ENCODE peak calls at places on chromosomes 2 and 18, in nine cellular contexts. One of them, this sample, is unnamed.

GRCh38 chr18:4544131-4544530 is 89.0 kb upstream of the DLGAP1 start:
- DNase-seq in astrocyte of the spinal cord: peak
- DNase-seq in activated naive CD8-positive, alpha-beta T cell treated with anti-CD3 and anti-CD28 coated beads for 36 hours: no peak
- DNase-seq in LoVo: peak
- DNase-seq in naive thymus-derived CD8-positive, alpha-beta T cell: no peak
- DNase-seq in AG10803: no peak
- DNase-seq in cardiac fibroblast: peak
- DNase-seq in A549: peak
- DNase-seq in NCI-H1417: no peak
- DNase-seq in this sample: no peak

GRCh38 chr2:38526195-38526594 is 76.5 kb downstream of the HNRNPLL start:
- DNase-seq in AG10803: peak
- DNase-seq in astrocyte of the spinal cord: no peak
- DNase-seq in A549: no peak
- DNase-seq in cardiac fibroblast: peak
- DNase-seq in NCI-H1417: no peak
- DNase-seq in LoVo: no peak
- DNase-seq in activated naive CD8-positive, alpha-beta T cell treated with anti-CD3 and anti-CD28 coated beads for 36 hours: no peak
- DNase-seq in naive thymus-derived CD8-positive, alpha-beta T cell: no peak
- DNase-seq in this sample: no peak

GRCh38 chr2:68764781-68765385 is 30.3 kb downstream of the ARHGAP25 start:
- DNase-seq in A549: no peak
- DNase-seq in astrocyte of the spinal cord: no peak
- DNase-seq in cardiac fibroblast: peak
- DNase-seq in activated naive CD8-positive, alpha-beta T cell treated with anti-CD3 and anti-CD28 coated beads for 36 hours: no peak
- DNase-seq in NCI-H1417: no peak
- DNase-seq in naive thymus-derived CD8-positive, alpha-beta T cell: no peak
- DNase-seq in LoVo: no peak
- DNase-seq in AG10803: peak
- DNase-seq in this sample: no peak

GRCh38 chr2:12855508-12855907 is 138.8 kb downstream of the TRIB2 start:
- DNase-seq in A549: no peak
- DNase-seq in NCI-H1417: no peak
- DNase-seq in cardiac fibroblast: no peak
- DNase-seq in activated naive CD8-positive, alpha-beta T cell treated with anti-CD3 and anti-CD28 coated beads for 36 hours: peak
- DNase-seq in AG10803: no peak
- DNase-seq in astrocyte of the spinal cord: peak
- DNase-seq in naive thymus-derived CD8-positive, alpha-beta T cell: no peak
- DNase-seq in LoVo: no peak
- DNase-seq in this sample: no peak

GRCh38 chr18:79571221-79572092 is 108.1 kb upstream of the CTDP1 start:
- DNase-seq in activated naive CD8-positive, alpha-beta T cell treated with anti-CD3 and anti-CD28 coated beads for 36 hours: no peak
- DNase-seq in AG10803: no peak
- DNase-seq in astrocyte of the spinal cord: no peak
- DNase-seq in LoVo: no peak
- DNase-seq in NCI-H1417: no peak
- DNase-seq in naive thymus-derived CD8-positive, alpha-beta T cell: no peak
- DNase-seq in A549: no peak
- DNase-seq in cardiac fibroblast: no peak
- DNase-seq in this sample: peak

GRCh38 chr18:48732767-48733424 is 194.1 kb downstream of the CTIF start:
- DNase-seq in NCI-H1417: peak
- DNase-seq in AG10803: no peak
- DNase-seq in astrocyte of the spinal cord: no peak
- DNase-seq in LoVo: no peak
- DNase-seq in cardiac fibroblast: no peak
- DNase-seq in naive thymus-derived CD8-positive, alpha-beta T cell: no peak
- DNase-seq in activated naive CD8-positive, alpha-beta T cell treated with anti-CD3 and anti-CD28 coated beads for 36 hours: no peak
- DNase-seq in A549: no peak
- DNase-seq in this sample: no peak

GRCh38 chr2:162164802-162165201 is 12.8 kb upstream of the GCG start:
- DNase-seq in naive thymus-derived CD8-positive, alpha-beta T cell: no peak
- DNase-seq in NCI-H1417: no peak
- DNase-seq in LoVo: no peak
- DNase-seq in AG10803: peak
- DNase-seq in A549: no peak
- DNase-seq in astrocyte of the spinal cord: no peak
- DNase-seq in activated naive CD8-positive, alpha-beta T cell treated with anti-CD3 and anti-CD28 coated beads for 36 hours: no peak
- DNase-seq in cardiac fibroblast: peak
- DNase-seq in this sample: no peak

GRCh38 chr2:126909781-126910180 is 11.1 kb downstream of the TEX51 start:
- DNase-seq in NCI-H1417: no peak
- DNase-seq in LoVo: no peak
- DNase-seq in naive thymus-derived CD8-positive, alpha-beta T cell: no peak
- DNase-seq in A549: no peak
- DNase-seq in astrocyte of the spinal cord: no peak
- DNase-seq in AG10803: no peak
- DNase-seq in activated naive CD8-positive, alpha-beta T cell treated with anti-CD3 and anti-CD28 coated beads for 36 hours: no peak
- DNase-seq in cardiac fibroblast: no peak
- DNase-seq in this sample: no peak

GRCh38 chr2:137252934-137253333 is 487.6 kb downstream of the THSD7B start:
- DNase-seq in astrocyte of the spinal cord: peak
- DNase-seq in LoVo: no peak
- DNase-seq in A549: no peak
- DNase-seq in NCI-H1417: no peak
- DNase-seq in naive thymus-derived CD8-positive, alpha-beta T cell: no peak
- DNase-seq in cardiac fibroblast: peak
- DNase-seq in activated naive CD8-positive, alpha-beta T cell treated with anti-CD3 and anti-CD28 coated beads for 36 hours: no peak
- DNase-seq in AG10803: peak
- DNase-seq in this sample: no peak

GRCh38 chr2:222652856-222653255 is 3.0 kb downstream of the FARSB start:
- DNase-seq in LoVo: peak
- DNase-seq in cardiac fibroblast: no peak
- DNase-seq in AG10803: no peak
- DNase-seq in NCI-H1417: no peak
- DNase-seq in naive thymus-derived CD8-positive, alpha-beta T cell: no peak
- DNase-seq in activated naive CD8-positive, alpha-beta T cell treated with anti-CD3 and anti-CD28 coated beads for 36 hours: no peak
- DNase-seq in A549: no peak
- DNase-seq in astrocyte of the spinal cord: no peak
- DNase-seq in this sample: no peak

GRCh38 chr18:25245299-25245698 is 106.7 kb downstream of the ZNF521 start:
- DNase-seq in A549: no peak
- DNase-seq in activated naive CD8-positive, alpha-beta T cell treated with anti-CD3 and anti-CD28 coated beads for 36 hours: no peak
- DNase-seq in AG10803: no peak
- DNase-seq in LoVo: no peak
- DNase-seq in NCI-H1417: no peak
- DNase-seq in cardiac fibroblast: no peak
- DNase-seq in naive thymus-derived CD8-positive, alpha-beta T cell: no peak
- DNase-seq in astrocyte of the spinal cord: no peak
- DNase-seq in this sample: no peak

GRCh38 chr18:1014951-1015627 is 110.4 kb downstream of the ADCYAP1 start:
- DNase-seq in astrocyte of the spinal cord: peak
- DNase-seq in activated naive CD8-positive, alpha-beta T cell treated with anti-CD3 and anti-CD28 coated beads for 36 hours: no peak
- DNase-seq in cardiac fibroblast: peak
- DNase-seq in A549: no peak
- DNase-seq in naive thymus-derived CD8-positive, alpha-beta T cell: no peak
- DNase-seq in AG10803: peak
- DNase-seq in NCI-H1417: no peak
- DNase-seq in LoVo: no peak
- DNase-seq in this sample: no peak

GRCh38 chr18:25830787-25831186 is 259.6 kb downstream of the SS18 start:
- DNase-seq in cardiac fibroblast: peak
- DNase-seq in NCI-H1417: no peak
- DNase-seq in naive thymus-derived CD8-positive, alpha-beta T cell: no peak
- DNase-seq in AG10803: peak
- DNase-seq in A549: no peak
- DNase-seq in astrocyte of the spinal cord: peak
- DNase-seq in LoVo: no peak
- DNase-seq in activated naive CD8-positive, alpha-beta T cell treated with anti-CD3 and anti-CD28 coated beads for 36 hours: no peak
- DNase-seq in this sample: no peak

GRCh38 chr18:45198526-45198925 is 416.8 kb upstream of the SLC14A2 start:
- DNase-seq in astrocyte of the spinal cord: peak
- DNase-seq in naive thymus-derived CD8-positive, alpha-beta T cell: no peak
- DNase-seq in A549: no peak
- DNase-seq in LoVo: no peak
- DNase-seq in NCI-H1417: no peak
- DNase-seq in activated naive CD8-positive, alpha-beta T cell treated with anti-CD3 and anti-CD28 coated beads for 36 hours: no peak
- DNase-seq in AG10803: peak
- DNase-seq in cardiac fibroblast: peak
- DNase-seq in this sample: no peak

GRCh38 chr2:168155036-168155435 is 92.4 kb downstream of the STK39 start:
- DNase-seq in astrocyte of the spinal cord: no peak
- DNase-seq in AG10803: peak
- DNase-seq in A549: no peak
- DNase-seq in activated naive CD8-positive, alpha-beta T cell treated with anti-CD3 and anti-CD28 coated beads for 36 hours: no peak
- DNase-seq in naive thymus-derived CD8-positive, alpha-beta T cell: no peak
- DNase-seq in LoVo: no peak
- DNase-seq in cardiac fibroblast: no peak
- DNase-seq in NCI-H1417: no peak
- DNase-seq in this sample: no peak

GRCh38 chr2:810397-810796 is 133.2 kb upstream of the TMEM18 start:
- DNase-seq in AG10803: no peak
- DNase-seq in astrocyte of the spinal cord: no peak
- DNase-seq in naive thymus-derived CD8-positive, alpha-beta T cell: no peak
- DNase-seq in cardiac fibroblast: no peak
- DNase-seq in NCI-H1417: peak
- DNase-seq in activated naive CD8-positive, alpha-beta T cell treated with anti-CD3 and anti-CD28 coated beads for 36 hours: no peak
- DNase-seq in A549: no peak
- DNase-seq in LoVo: no peak
- DNase-seq in this sample: no peak

GRCh38 chr2:62469558-62469957 is 36.4 kb downstream of the TMEM17 start:
- DNase-seq in cardiac fibroblast: no peak
- DNase-seq in A549: no peak
- DNase-seq in activated naive CD8-positive, alpha-beta T cell treated with anti-CD3 and anti-CD28 coated beads for 36 hours: no peak
- DNase-seq in AG10803: no peak
- DNase-seq in NCI-H1417: no peak
- DNase-seq in astrocyte of the spinal cord: no peak
- DNase-seq in naive thymus-derived CD8-positive, alpha-beta T cell: no peak
- DNase-seq in LoVo: no peak
- DNase-seq in this sample: no peak

GRCh38 chr2:234679151-234679765 is 182.4 kb upstream of the ARL4C start:
- DNase-seq in AG10803: peak
- DNase-seq in LoVo: no peak
- DNase-seq in astrocyte of the spinal cord: no peak
- DNase-seq in NCI-H1417: no peak
- DNase-seq in activated naive CD8-positive, alpha-beta T cell treated with anti-CD3 and anti-CD28 coated beads for 36 hours: no peak
- DNase-seq in A549: no peak
- DNase-seq in cardiac fibroblast: no peak
- DNase-seq in naive thymus-derived CD8-positive, alpha-beta T cell: no peak
- DNase-seq in this sample: no peak

GRCh38 chr2:232113821-232114220 is 152.3 kb downstream of the DIS3L2 start:
- DNase-seq in cardiac fibroblast: peak
- DNase-seq in A549: no peak
- DNase-seq in naive thymus-derived CD8-positive, alpha-beta T cell: no peak
- DNase-seq in astrocyte of the spinal cord: no peak
- DNase-seq in activated naive CD8-positive, alpha-beta T cell treated with anti-CD3 and anti-CD28 coated beads for 36 hours: no peak
- DNase-seq in AG10803: no peak
- DNase-seq in NCI-H1417: no peak
- DNase-seq in LoVo: no peak
- DNase-seq in this sample: no peak

GRCh38 chr2:74893332-74893731 is 59.4 kb downstream of the HK2 start:
- DNase-seq in naive thymus-derived CD8-positive, alpha-beta T cell: no peak
- DNase-seq in activated naive CD8-positive, alpha-beta T cell treated with anti-CD3 and anti-CD28 coated beads for 36 hours: no peak
- DNase-seq in A549: peak
- DNase-seq in astrocyte of the spinal cord: peak
- DNase-seq in NCI-H1417: no peak
- DNase-seq in LoVo: no peak
- DNase-seq in AG10803: peak
- DNase-seq in cardiac fibroblast: peak
- DNase-seq in this sample: no peak

GRCh38 chr18:66616523-66616983 is 12.7 kb upstream of the CDH19 start:
- DNase-seq in AG10803: no peak
- DNase-seq in activated naive CD8-positive, alpha-beta T cell treated with anti-CD3 and anti-CD28 coated beads for 36 hours: no peak
- DNase-seq in A549: peak
- DNase-seq in naive thymus-derived CD8-positive, alpha-beta T cell: no peak
- DNase-seq in NCI-H1417: peak
- DNase-seq in LoVo: peak
- DNase-seq in cardiac fibroblast: peak
- DNase-seq in astrocyte of the spinal cord: no peak
- DNase-seq in this sample: no peak

GRCh38 chr2:136068828-136069227 is 49.1 kb downstream of the CXCR4 start:
- DNase-seq in naive thymus-derived CD8-positive, alpha-beta T cell: no peak
- DNase-seq in activated naive CD8-positive, alpha-beta T cell treated with anti-CD3 and anti-CD28 coated beads for 36 hours: no peak
- DNase-seq in AG10803: no peak
- DNase-seq in NCI-H1417: no peak
- DNase-seq in A549: no peak
- DNase-seq in LoVo: no peak
- DNase-seq in astrocyte of the spinal cord: no peak
- DNase-seq in cardiac fibroblast: no peak
- DNase-seq in this sample: no peak

GRCh38 chr2:100898035-100898689 is 78.2 kb downstream of the NPAS2 start:
- DNase-seq in AG10803: no peak
- DNase-seq in NCI-H1417: no peak
- DNase-seq in LoVo: no peak
- DNase-seq in naive thymus-derived CD8-positive, alpha-beta T cell: no peak
- DNase-seq in activated naive CD8-positive, alpha-beta T cell treated with anti-CD3 and anti-CD28 coated beads for 36 hours: no peak
- DNase-seq in cardiac fibroblast: no peak
- DNase-seq in A549: no peak
- DNase-seq in astrocyte of the spinal cord: no peak
- DNase-seq in this sample: no peak

GRCh38 chr2:143706297-143706696 is 577.1 kb downstream of the ARHGAP15 start:
- DNase-seq in naive thymus-derived CD8-positive, alpha-beta T cell: no peak
- DNase-seq in astrocyte of the spinal cord: no peak
- DNase-seq in A549: no peak
- DNase-seq in activated naive CD8-positive, alpha-beta T cell treated with anti-CD3 and anti-CD28 coated beads for 36 hours: no peak
- DNase-seq in LoVo: no peak
- DNase-seq in cardiac fibroblast: no peak
- DNase-seq in NCI-H1417: no peak
- DNase-seq in AG10803: no peak
- DNase-seq in this sample: no peak

GRCh38 chr2:45746888-45747287 is 95.4 kb downstream of the PRKCE start:
- DNase-seq in astrocyte of the spinal cord: no peak
- DNase-seq in naive thymus-derived CD8-positive, alpha-beta T cell: no peak
- DNase-seq in AG10803: peak
- DNase-seq in cardiac fibroblast: no peak
- DNase-seq in activated naive CD8-positive, alpha-beta T cell treated with anti-CD3 and anti-CD28 coated beads for 36 hours: no peak
- DNase-seq in LoVo: no peak
- DNase-seq in A549: no peak
- DNase-seq in NCI-H1417: no peak
- DNase-seq in this sample: no peak

GRCh38 chr2:74573747-74574562 is 19.4 kb downstream of the DOK1 start:
- DNase-seq in astrocyte of the spinal cord: peak
- DNase-seq in cardiac fibroblast: peak
- DNase-seq in AG10803: peak
- DNase-seq in A549: no peak
- DNase-seq in NCI-H1417: no peak
- DNase-seq in naive thymus-derived CD8-positive, alpha-beta T cell: no peak
- DNase-seq in activated naive CD8-positive, alpha-beta T cell treated with anti-CD3 and anti-CD28 coated beads for 36 hours: no peak
- DNase-seq in LoVo: peak
- DNase-seq in this sample: no peak

GRCh38 chr2:3200420-3200939 is 177.1 kb downstream of the EIPR1 start:
- DNase-seq in activated naive CD8-positive, alpha-beta T cell treated with anti-CD3 and anti-CD28 coated beads for 36 hours: no peak
- DNase-seq in astrocyte of the spinal cord: peak
- DNase-seq in LoVo: no peak
- DNase-seq in AG10803: peak
- DNase-seq in A549: no peak
- DNase-seq in naive thymus-derived CD8-positive, alpha-beta T cell: no peak
- DNase-seq in NCI-H1417: no peak
- DNase-seq in cardiac fibroblast: no peak
- DNase-seq in this sample: no peak

This sample was measured in activated effector memory CD4-positive, alpha-beta T cell treated with anti-CD3 and anti-CD28 coated beads, Interleukin-2, amount 50 U/mL, for 16 hours.